ENCODE peak calls at places on chromosomes 4 and X, in five cellular contexts. S, H, X, I and G are unnamed samples.

GRCh38 chr4:19025031-19025430 is 1003.5 kb upstream of the LCORL start:
- DNase-seq in I (peak; percentile 22), S (no peak), X (no peak), H (no peak), G (no peak)

GRCh38 chr4:78608684-78609083 is 57.1 kb downstream of the ANXA3 start:
- DNase-seq in I (no peak), H (no peak), S (no peak), X (no peak), G (no peak)

GRCh38 chrX:145405012-145405411 is 157.7 kb downstream of the SPANXN1 start:
- DNase-seq in S (peak; percentile 1), X (peak; percentile 45), H (peak; percentile 7), I (peak; percentile 3), G (peak; percentile 1)

GRCh38 chrX:44669626-44670025 is 127.0 kb upstream of the FUNDC1 start:
- DNase-seq in I (no peak), X (no peak), H (no peak), S (no peak), G (no peak)

GRCh38 chr4:188941524-188942109 is 802.4 kb downstream of the TRIML1 start:
- DNase-seq in S (peak; percentile 88), H (peak; percentile 52), I (peak; percentile 98), X (peak; percentile 100), G (peak; percentile 90)

GRCh38 chr4:151540728-151541437 is 131.9 kb downstream of the FHIP1A start:
- DNase-seq in S (peak; percentile 35), I (peak; percentile 95), X (peak; percentile 96), H (peak; percentile 35), G (peak; percentile 52)

GRCh38 chrX:30513284-30513683 is 64.3 kb downstream of the TASL start:
- DNase-seq in H (no peak), I (no peak), S (no peak), X (peak; percentile 20), G (no peak)

GRCh38 chrX:107154787-107155620 is 36.4 kb upstream of the RBM41 start:
- DNase-seq in H (no peak), X (peak; percentile 63), I (peak; percentile 50), S (no peak), G (no peak)

GRCh38 chr4:173040200-173040599 is 128.4 kb upstream of the GALNT7 start:
- DNase-seq in S (no peak), I (no peak), X (peak; percentile 92), H (no peak), G (no peak)

GRCh38 chr4:5757536-5757935 is 46.5 kb downstream of the EVC start:
- DNase-seq in X (no peak), S (no peak), H (no peak), I (no peak), G (no peak)

GRCh38 chrX:120281761-120282160 is 29.5 kb downstream of the TMEM255A start:
- DNase-seq in S (no peak), I (no peak), H (no peak), X (no peak), G (no peak)

GRCh38 chr4:7912826-7913225 is 26.8 kb downstream of the AFAP1 start:
- DNase-seq in X (no peak), H (no peak), I (no peak), S (no peak), G (no peak)

GRCh38 chr4:169439244-169439643 is 168.5 kb upstream of the SH3RF1 start:
- DNase-seq in H (peak; percentile 17), I (no peak), S (no peak), X (no peak), G (no peak)

GRCh38 chrX:3962511-3963350 is 249.3 kb upstream of the PRKX start:
- DNase-seq in S (no peak), I (peak; percentile 4), X (peak; percentile 47), H (peak; percentile 6), G (no peak)

GRCh38 chrX:147876849-147877646 is 34.7 kb upstream of the FMR1 start:
- DNase-seq in X (no peak), S (no peak), H (no peak), I (no peak), G (no peak)

GRCh38 chrX:136755411-136755810 is 25.3 kb downstream of the ARHGEF6 start:
- DNase-seq in I (no peak), H (no peak), S (no peak), X (no peak), G (no peak)